ENCODE peak calls at places on chromosome 6, in eight cellular contexts. M is NCI-H460, W is cardiac muscle cell, T is small intestine, Y is ELR, G is mucosa of descending colon, L is activated T-cell treated with anti-CD3 and anti-CD28 coated beads for 1 hour, J is NT2/D1. I is an unnamed sample.

GRCh38 chr6:7195330-7196018 is 87.7 kb downstream of the RREB1 start:
- DNase-seq in M (no peak), W (no peak), T (peak), Y (no peak), G (no peak), L (no peak), J (no peak), I (no peak)

GRCh38 chr6:89729818-89730217 is 89.8 kb downstream of the MDN1 start:
- DNase-seq in M (no peak), W (no peak), T (peak), Y (no peak), G (no peak), L (no peak), J (no peak), I (no peak)

GRCh38 chr6:158207452-158207788 is 39.3 kb downstream of the GTF2H5 start:
- DNase-seq in M (no peak), W (peak), T (no peak), Y (peak), G (no peak), L (no peak), J (no peak), I (peak)

GRCh38 chr6:42462474-42462972 is 10.8 kb upstream of the TRERF1 start:
- DNase-seq in M (no peak), W (no peak), T (no peak), Y (no peak), G (no peak), L (no peak), J (no peak), I (no peak)

GRCh38 chr6:16909599-16910360 is 148.5 kb upstream of the ATXN1 start:
- DNase-seq in M (no peak), W (peak), T (no peak), Y (peak), G (no peak), L (no peak), J (no peak), I (peak)

GRCh38 chr6:118963003-118963402 is 28.0 kb upstream of the MCM9 start:
- DNase-seq in M (no peak), W (peak), T (no peak), Y (peak), G (no peak), L (no peak), J (no peak), I (no peak)

GRCh38 chr6:3510617-3511016 is 53.8 kb upstream of the SLC22A23 start:
- DNase-seq in M (no peak), W (no peak), T (no peak), Y (no peak), G (no peak), L (no peak), J (no peak), I (no peak)

GRCh38 chr6:82268301-82268846 is 20.8 kb upstream of the IBTK start:
- DNase-seq in M (no peak), W (peak), T (no peak), Y (peak), G (no peak), L (no peak), J (no peak), I (no peak)

GRCh38 chr6:30037182-30037788 is 23.8 kb upstream of the POLR1H start:
- DNase-seq in M (no peak), W (peak), T (peak), Y (peak), G (no peak), L (no peak), J (no peak), I (peak)

GRCh38 chr6:145929037-145929633 is 35.0 kb downstream of the SHPRH start:
- DNase-seq in M (peak), W (peak), T (peak), Y (peak), G (no peak), L (no peak), J (peak), I (peak)

GRCh38 chr6:36488221-36488620 is 45.4 kb downstream of the KCTD20 start:
- DNase-seq in M (no peak), W (no peak), T (no peak), Y (no peak), G (no peak), L (no peak), J (no peak), I (no peak)

GRCh38 chr6:144286503-144287393 is 1.6 kb downstream of the UTRN start:
- DNase-seq in M (peak), W (peak), T (peak), Y (peak), G (peak), L (no peak), J (no peak), I (peak)

GRCh38 chr6:53342210-53342609 is 6.5 kb downstream of the ELOVL5 start:
- DNase-seq in M (no peak), W (no peak), T (no peak), Y (no peak), G (no peak), L (no peak), J (no peak), I (no peak)

GRCh38 chr6:22466665-22467064 is 102.7 kb upstream of the HDGFL1 start:
- DNase-seq in M (no peak), W (no peak), T (no peak), Y (no peak), G (no peak), L (no peak), J (no peak), I (no peak)

GRCh38 chr6:151948007-151948745 is 140.7 kb downstream of the ESR1 start:
- DNase-seq in M (no peak), W (no peak), T (no peak), Y (peak), G (no peak), L (no peak), J (no peak), I (no peak)

GRCh38 chr6:150253489-150253888 is 110.6 kb downstream of the PPP1R14C start:
- DNase-seq in M (no peak), W (no peak), T (no peak), Y (no peak), G (no peak), L (no peak), J (no peak), I (no peak)

GRCh38 chr6:164151161-164151728 is 736.7 kb downstream of the QKI start:
- DNase-seq in M (no peak), W (no peak), T (no peak), Y (no peak), G (no peak), L (no peak), J (no peak), I (no peak)

GRCh38 chr6:135586844-135587243 is 89.3 kb upstream of the AHI1 start:
- DNase-seq in M (no peak), W (peak), T (no peak), Y (peak), G (no peak), L (no peak), J (no peak), I (no peak)

GRCh38 chr6:15129872-15130271 is 116.0 kb upstream of the JARID2 start:
- DNase-seq in M (no peak), W (no peak), T (no peak), Y (no peak), G (no peak), L (no peak), J (no peak), I (no peak)

GRCh38 chr6:137926207-137926731 is 59.2 kb downstream of the TNFAIP3 start:
- DNase-seq in M (no peak), W (peak), T (peak), Y (peak), G (no peak), L (no peak), J (peak), I (peak)

GRCh38 chr6:13725570-13725969 is 13.9 kb upstream of the RANBP9 start:
- DNase-seq in M (no peak), W (no peak), T (no peak), Y (peak), G (no peak), L (no peak), J (no peak), I (peak)

GRCh38 chr6:166707045-166707444 is 80.0 kb upstream of the RPS6KA2 start:
- DNase-seq in M (peak), W (peak), T (peak), Y (peak), G (peak), L (no peak), J (no peak), I (no peak)

GRCh38 chr6:118708736-118709135 is 57.3 kb upstream of the CEP85L start:
- DNase-seq in M (peak), W (peak), T (no peak), Y (peak), G (no peak), L (no peak), J (no peak), I (peak)

GRCh38 chr6:144343736-144344428 is 58.7 kb downstream of the UTRN start:
- DNase-seq in M (no peak), W (no peak), T (peak), Y (no peak), G (peak), L (no peak), J (no peak), I (no peak)